ENCODE peak calls at places on chromosomes 12 and 14, in seven cellular contexts. One of them, this sample, is unnamed.

GRCh38 chr12:116455540-116456306 is 103.5 kb upstream of the MAP1LC3B2 start:
- DNase-seq in thyroid gland: peak
- DNase-seq in gastrocnemius medialis: peak
- DNase-seq in foreskin fibroblast: peak
- DNase-seq in kidney epithelial cell: peak
- DNase-seq in fibroblast of pulmonary artery: peak
- DNase-seq in WERI-Rb-1: no peak
- DNase-seq in this sample: peak

GRCh38 chr12:121264951-121265350 is 31.6 kb downstream of the CAMKK2 start:
- DNase-seq in fibroblast of pulmonary artery: no peak
- DNase-seq in gastrocnemius medialis: no peak
- DNase-seq in foreskin fibroblast: no peak
- DNase-seq in kidney epithelial cell: no peak
- DNase-seq in WERI-Rb-1: no peak
- DNase-seq in thyroid gland: no peak
- DNase-seq in this sample: no peak

GRCh38 chr12:57389033-57389432 is 41.8 kb downstream of the R3HDM2 start:
- DNase-seq in thyroid gland: no peak
- DNase-seq in WERI-Rb-1: no peak
- DNase-seq in fibroblast of pulmonary artery: peak
- DNase-seq in kidney epithelial cell: peak
- DNase-seq in foreskin fibroblast: peak
- DNase-seq in gastrocnemius medialis: no peak
- DNase-seq in this sample: peak

GRCh38 chr12:76337583-76337982 is 10.6 kb downstream of the BBS10 start:
- DNase-seq in thyroid gland: no peak
- DNase-seq in gastrocnemius medialis: no peak
- DNase-seq in WERI-Rb-1: no peak
- DNase-seq in kidney epithelial cell: no peak
- DNase-seq in foreskin fibroblast: peak
- DNase-seq in fibroblast of pulmonary artery: peak
- DNase-seq in this sample: peak

GRCh38 chr12:124939428-124940142 is 25.1 kb upstream of the UBC start:
- DNase-seq in WERI-Rb-1: peak
- DNase-seq in fibroblast of pulmonary artery: peak
- DNase-seq in thyroid gland: peak
- DNase-seq in foreskin fibroblast: peak
- DNase-seq in gastrocnemius medialis: peak
- DNase-seq in kidney epithelial cell: no peak
- DNase-seq in this sample: peak

GRCh38 chr14:95619785-95620417 is 66.3 kb upstream of the TCL1B start:
- DNase-seq in WERI-Rb-1: no peak
- DNase-seq in kidney epithelial cell: no peak
- DNase-seq in foreskin fibroblast: no peak
- DNase-seq in thyroid gland: no peak
- DNase-seq in fibroblast of pulmonary artery: no peak
- DNase-seq in gastrocnemius medialis: no peak
- DNase-seq in this sample: no peak

GRCh38 chr14:61545716-61546455 is 149.4 kb upstream of the HIF1A start:
- DNase-seq in foreskin fibroblast: peak
- DNase-seq in kidney epithelial cell: no peak
- DNase-seq in WERI-Rb-1: no peak
- DNase-seq in fibroblast of pulmonary artery: no peak
- DNase-seq in thyroid gland: peak
- DNase-seq in gastrocnemius medialis: peak
- DNase-seq in this sample: no peak

GRCh38 chr12:55966408-55967281 is at the start of gene CDK2:
- DNase-seq in kidney epithelial cell: no peak
- DNase-seq in thyroid gland: peak
- DNase-seq in WERI-Rb-1: peak
- DNase-seq in gastrocnemius medialis: peak
- DNase-seq in foreskin fibroblast: peak
- DNase-seq in fibroblast of pulmonary artery: peak
- DNase-seq in this sample: peak

GRCh38 chr12:130859128-130859527 is 12.7 kb upstream of the RAN start:
- DNase-seq in thyroid gland: no peak
- DNase-seq in gastrocnemius medialis: no peak
- DNase-seq in kidney epithelial cell: no peak
- DNase-seq in fibroblast of pulmonary artery: no peak
- DNase-seq in foreskin fibroblast: no peak
- DNase-seq in WERI-Rb-1: no peak
- DNase-seq in this sample: no peak

GRCh38 chr14:73634333-73634833 is 10.4 kb upstream of the DNAL1 start:
- DNase-seq in kidney epithelial cell: no peak
- DNase-seq in WERI-Rb-1: peak
- DNase-seq in gastrocnemius medialis: peak
- DNase-seq in fibroblast of pulmonary artery: peak
- DNase-seq in thyroid gland: peak
- DNase-seq in foreskin fibroblast: peak
- DNase-seq in this sample: no peak

GRCh38 chr14:36915089-36915488 is 253.4 kb downstream of the PAX9 start:
- DNase-seq in thyroid gland: no peak
- DNase-seq in gastrocnemius medialis: no peak
- DNase-seq in WERI-Rb-1: no peak
- DNase-seq in fibroblast of pulmonary artery: no peak
- DNase-seq in kidney epithelial cell: no peak
- DNase-seq in foreskin fibroblast: no peak
- DNase-seq in this sample: no peak

GRCh38 chr14:75905505-75905904 is 76.3 kb downstream of the TGFB3 start:
- DNase-seq in fibroblast of pulmonary artery: peak
- DNase-seq in thyroid gland: peak
- DNase-seq in WERI-Rb-1: no peak
- DNase-seq in kidney epithelial cell: no peak
- DNase-seq in foreskin fibroblast: peak
- DNase-seq in gastrocnemius medialis: peak
- DNase-seq in this sample: peak

GRCh38 chr12:13443498-13443897 is 247.0 kb downstream of the EMP1 start:
- DNase-seq in foreskin fibroblast: no peak
- DNase-seq in gastrocnemius medialis: peak
- DNase-seq in kidney epithelial cell: no peak
- DNase-seq in thyroid gland: peak
- DNase-seq in WERI-Rb-1: no peak
- DNase-seq in fibroblast of pulmonary artery: no peak
- DNase-seq in this sample: no peak

GRCh38 chr14:21069388-21070082 is 569 bp upstream of the ARHGEF40 start:
- DNase-seq in gastrocnemius medialis: no peak
- DNase-seq in WERI-Rb-1: peak
- DNase-seq in foreskin fibroblast: peak
- DNase-seq in thyroid gland: no peak
- DNase-seq in fibroblast of pulmonary artery: peak
- DNase-seq in kidney epithelial cell: no peak
- DNase-seq in this sample: peak

GRCh38 chr12:124709722-124710656 is 142.6 kb upstream of the NCOR2 start:
- DNase-seq in fibroblast of pulmonary artery: peak
- DNase-seq in foreskin fibroblast: peak
- DNase-seq in kidney epithelial cell: no peak
- DNase-seq in WERI-Rb-1: peak
- DNase-seq in gastrocnemius medialis: no peak
- DNase-seq in thyroid gland: peak
- DNase-seq in this sample: peak

GRCh38 chr12:38386238-38386985 is 69.8 kb downstream of the ALG10B start:
- DNase-seq in kidney epithelial cell: no peak
- DNase-seq in gastrocnemius medialis: no peak
- DNase-seq in fibroblast of pulmonary artery: no peak
- DNase-seq in WERI-Rb-1: no peak
- DNase-seq in foreskin fibroblast: no peak
- DNase-seq in thyroid gland: no peak
- DNase-seq in this sample: no peak

DNA sequence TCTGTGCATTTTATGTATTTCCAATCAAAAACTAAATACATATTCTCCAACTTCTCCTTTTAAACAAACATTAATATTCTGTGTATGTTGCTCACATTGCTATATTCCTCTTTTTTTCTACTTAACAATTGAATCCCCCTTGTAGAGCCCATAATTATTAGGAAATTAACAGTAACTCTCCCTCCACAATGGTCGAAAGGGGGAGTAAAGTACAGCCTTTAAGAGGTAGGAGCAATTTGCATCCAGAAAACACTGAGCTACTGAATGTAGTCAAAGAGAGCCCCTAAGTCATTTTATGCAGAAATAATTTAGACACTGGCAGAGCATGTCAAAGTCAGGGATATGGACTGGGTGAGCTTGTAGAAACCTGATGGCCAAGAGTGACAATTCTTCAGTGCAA is 57.2 kb upstream of the SCN8A start:
- DNase-seq in gastrocnemius medialis: no peak
- DNase-seq in thyroid gland: no peak
- DNase-seq in WERI-Rb-1: no peak
- DNase-seq in fibroblast of pulmonary artery: peak
- DNase-seq in kidney epithelial cell: no peak
- DNase-seq in foreskin fibroblast: peak
- DNase-seq in this sample: peak
- TF ChIP-seq CTCF in gastrocnemius medialis: no peak
- TF ChIP-seq CTCF in thyroid gland: no peak
- TF ChIP-seq CTCF in WERI-Rb-1: peak
- TF ChIP-seq CTCF in fibroblast of pulmonary artery: peak
- TF ChIP-seq CTCF in kidney epithelial cell: peak
- TF ChIP-seq CTCF in foreskin fibroblast: peak
- TF ChIP-seq CTCF in this sample: no peak

GRCh38 chr14:104972301-104973211 is 5.6 kb downstream of the AHNAK2 start:
- DNase-seq in thyroid gland: peak
- DNase-seq in kidney epithelial cell: no peak
- DNase-seq in WERI-Rb-1: peak
- DNase-seq in gastrocnemius medialis: peak
- DNase-seq in foreskin fibroblast: peak
- DNase-seq in fibroblast of pulmonary artery: no peak
- DNase-seq in this sample: peak
- H3K4me3 ChIP-seq in thyroid gland: no peak
- H3K4me3 ChIP-seq in kidney epithelial cell: no peak
- H3K4me3 ChIP-seq in WERI-Rb-1: no peak
- H3K4me3 ChIP-seq in gastrocnemius medialis: no peak
- H3K4me3 ChIP-seq in foreskin fibroblast: no peak
- H3K4me3 ChIP-seq in fibroblast of pulmonary artery: no peak
- H3K4me3 ChIP-seq in this sample: peak

DNA sequence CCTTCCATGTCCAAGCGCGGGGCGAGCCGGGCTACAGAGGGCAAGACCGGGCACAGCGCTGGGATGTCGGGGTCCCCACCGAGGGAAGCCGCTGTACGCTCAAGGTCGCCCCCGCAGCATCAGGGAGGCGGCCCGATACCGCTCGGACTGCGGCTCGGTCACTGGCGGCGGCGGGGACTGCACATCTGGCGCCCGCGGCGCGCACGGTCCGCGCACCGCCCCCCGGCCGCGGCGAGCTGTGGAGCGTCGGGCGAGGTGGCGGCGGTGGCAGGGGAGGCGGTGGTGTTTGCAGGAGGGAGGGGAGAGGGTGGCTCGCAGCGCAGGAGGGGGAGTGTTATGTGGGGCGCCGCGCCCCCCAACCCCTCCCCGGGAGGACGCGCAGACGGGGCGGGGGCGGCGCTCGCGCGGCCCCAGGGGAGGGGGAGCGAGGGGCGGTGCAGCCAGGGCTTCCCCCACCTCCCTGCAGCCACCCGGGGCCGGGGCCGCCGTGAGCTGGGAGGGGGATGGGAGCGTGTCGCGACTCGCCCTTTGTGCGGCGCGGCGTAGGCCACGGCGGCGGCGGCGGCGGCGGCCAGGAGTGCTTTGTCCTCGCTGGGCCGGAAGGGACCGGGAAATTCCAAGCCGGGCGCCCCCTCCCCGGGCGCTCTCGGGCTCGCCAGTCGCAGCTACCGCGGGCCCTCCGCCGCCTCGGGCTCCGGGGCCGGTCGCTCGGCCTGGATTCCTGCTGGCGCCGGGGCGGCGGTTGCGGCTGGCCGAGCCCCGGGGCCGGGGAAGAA is at the start of gene NUAK1:
- DNase-seq in foreskin fibroblast: peak
- DNase-seq in gastrocnemius medialis: peak
- DNase-seq in thyroid gland: peak
- DNase-seq in kidney epithelial cell: no peak
- DNase-seq in WERI-Rb-1: peak
- DNase-seq in fibroblast of pulmonary artery: peak
- DNase-seq in this sample: no peak
- TF ChIP-seq CTCF in foreskin fibroblast: no peak
- TF ChIP-seq CTCF in gastrocnemius medialis: peak
- TF ChIP-seq CTCF in thyroid gland: no peak
- TF ChIP-seq CTCF in kidney epithelial cell: no peak
- TF ChIP-seq CTCF in WERI-Rb-1: no peak
- TF ChIP-seq CTCF in fibroblast of pulmonary artery: no peak
- TF ChIP-seq CTCF in this sample: no peak

DNA sequence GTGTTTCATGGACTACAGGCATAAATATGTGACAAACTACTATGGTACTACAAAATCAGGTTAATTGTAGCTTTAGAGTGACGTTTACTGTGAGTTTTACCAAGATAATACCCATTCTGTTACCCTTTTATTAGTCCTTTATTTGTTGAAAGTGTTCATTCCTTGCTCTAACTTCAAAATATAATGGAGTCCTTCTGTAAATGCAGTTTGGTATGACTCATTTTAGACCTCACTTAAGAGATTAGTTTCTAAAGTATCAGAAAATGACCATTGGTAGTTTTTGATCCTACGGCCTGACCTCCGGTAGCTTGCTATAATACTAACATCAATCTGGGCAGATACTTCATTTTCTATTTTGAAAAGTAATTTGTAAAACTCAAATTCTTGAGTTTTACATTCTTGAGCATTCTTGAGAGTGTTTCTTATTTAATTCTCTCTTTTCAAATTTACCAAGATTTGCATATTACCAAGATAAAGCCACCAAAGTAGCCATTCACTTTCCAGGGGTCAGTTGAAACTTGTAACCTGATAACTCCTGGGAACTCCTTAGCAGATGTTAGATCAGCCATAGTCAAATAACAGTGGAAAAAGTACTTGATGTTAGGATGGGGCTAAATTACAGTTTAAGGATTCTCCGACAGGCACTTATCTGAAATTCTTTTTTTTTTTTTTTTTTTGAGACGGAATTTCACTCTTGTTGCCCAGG is 4.2 kb downstream of the HSPA2 start:
- DNase-seq in fibroblast of pulmonary artery: no peak
- DNase-seq in gastrocnemius medialis: no peak
- DNase-seq in foreskin fibroblast: no peak
- DNase-seq in WERI-Rb-1: no peak
- DNase-seq in thyroid gland: no peak
- DNase-seq in kidney epithelial cell: no peak
- DNase-seq in this sample: no peak
- H3K4me3 ChIP-seq in fibroblast of pulmonary artery: no peak
- H3K4me3 ChIP-seq in gastrocnemius medialis: no peak
- H3K4me3 ChIP-seq in foreskin fibroblast: no peak
- H3K4me3 ChIP-seq in WERI-Rb-1: no peak
- H3K4me3 ChIP-seq in thyroid gland: no peak
- H3K4me3 ChIP-seq in kidney epithelial cell: no peak
- H3K4me3 ChIP-seq in this sample: no peak

GRCh38 chr12:8553088-8553627 is 12.5 kb upstream of the CLEC4E start:
- DNase-seq in thyroid gland: no peak
- DNase-seq in foreskin fibroblast: no peak
- DNase-seq in WERI-Rb-1: no peak
- DNase-seq in fibroblast of pulmonary artery: no peak
- DNase-seq in gastrocnemius medialis: no peak
- DNase-seq in kidney epithelial cell: no peak
- DNase-seq in this sample: no peak
- TF ChIP-seq CTCF in thyroid gland: no peak
- TF ChIP-seq CTCF in foreskin fibroblast: no peak
- TF ChIP-seq CTCF in WERI-Rb-1: no peak
- TF ChIP-seq CTCF in fibroblast of pulmonary artery: no peak
- TF ChIP-seq CTCF in gastrocnemius medialis: no peak
- TF ChIP-seq CTCF in kidney epithelial cell: peak
- TF ChIP-seq CTCF in this sample: no peak

This sample was measured in fibroblast of the aortic adventitia.